ENCODE peak calls at places on chromosome 7, in four cellular contexts. One of them, this sample, is unnamed.

GRCh38 chr7:76998263-76998666 is 33.9 kb downstream of the SPDYE17 start:
- DNase-seq in endothelial cell: no peak
- DNase-seq in foreskin fibroblast: no peak
- DNase-seq in GOT3: no peak
- DNase-seq in this sample: no peak

GRCh38 chr7:133789951-133790350 is 337.2 kb upstream of the LRGUK start:
- DNase-seq in endothelial cell: no peak
- DNase-seq in foreskin fibroblast: peak; percentile 29
- DNase-seq in GOT3: no peak
- DNase-seq in this sample: no peak

GRCh38 chr7:112550468-112551060 is 69.8 kb downstream of the LSMEM1 start:
- DNase-seq in endothelial cell: peak; percentile 50
- DNase-seq in foreskin fibroblast: peak; percentile 34
- DNase-seq in GOT3: no peak
- DNase-seq in this sample: peak; percentile 26

GRCh38 chr7:26265061-26265460 is 26.6 kb upstream of the SNX10 start:
- DNase-seq in endothelial cell: no peak
- DNase-seq in foreskin fibroblast: no peak
- DNase-seq in GOT3: no peak
- DNase-seq in this sample: no peak

GRCh38 chr7:138030679-138031351 is 28.9 kb upstream of the CREB3L2 start:
- DNase-seq in endothelial cell: no peak
- DNase-seq in foreskin fibroblast: no peak
- DNase-seq in GOT3: no peak
- DNase-seq in this sample: no peak

GRCh38 chr7:131480384-131481315 is 75.8 kb downstream of the PODXL start:
- DNase-seq in endothelial cell: no peak
- DNase-seq in foreskin fibroblast: no peak
- DNase-seq in GOT3: no peak
- DNase-seq in this sample: no peak

GRCh38 chr7:45021604-45022296 is 21.7 kb downstream of the CCM2 start:
- DNase-seq in endothelial cell: no peak
- DNase-seq in foreskin fibroblast: peak; percentile 30
- DNase-seq in GOT3: no peak
- DNase-seq in this sample: peak; percentile 29

GRCh38 chr7:147915781-147916180 is 674.8 kb upstream of the C7orf33 start:
- DNase-seq in endothelial cell: no peak
- DNase-seq in foreskin fibroblast: no peak
- DNase-seq in GOT3: no peak
- DNase-seq in this sample: no peak

GRCh38 chr7:99380823-99381663 is 6.5 kb downstream of the ARPC1B start:
- DNase-seq in endothelial cell: no peak
- DNase-seq in foreskin fibroblast: no peak
- DNase-seq in GOT3: no peak
- DNase-seq in this sample: no peak

GRCh38 chr7:34497153-34497777 is 160.8 kb upstream of the NPSR1 start:
- DNase-seq in endothelial cell: peak; percentile 28
- DNase-seq in foreskin fibroblast: no peak
- DNase-seq in GOT3: no peak
- DNase-seq in this sample: no peak

This sample was measured in NCI-H446.